ENCODE peak calls at places on chromosome 19, in seven cellular contexts. L is brain microvascular endothelial cell; K is fibroblast of lung; S is GM20000; J is IMR-90; B is cardiac fibroblast; P is stimulated activated CD4-positive, alpha-beta T cell treated with anti-CD3 and anti-CD28 coated beads, Interleukin-2, amount 100 ng/mL, for 48 hours. D is an unnamed sample.

GRCh38 chr19:3433805-3434540 is 46.4 kb downstream of the SMIM24 start:
- DNase-seq in L (no peak), K (no peak), S (no peak), J (no peak), B (no peak), P (no peak), D (no peak)

GRCh38 chr19:45593520-45593919 is 8.5 kb downstream of the GPR4 start:
- DNase-seq in L (no peak), K (no peak), S (peak; percentile 8), J (no peak), B (no peak), P (no peak), D (no peak)

GRCh38 chr19:2887391-2887914 is 13.3 kb upstream of the ZNF57 start:
- DNase-seq in L (peak; percentile 29), K (peak; percentile 47), S (peak; percentile 75), J (peak; percentile 61), B (peak; percentile 82), P (no peak), D (peak; percentile 85)

GRCh38 chr19:41554902-41555301 is 21.1 kb upstream of the CEACAM21 start:
- DNase-seq in L (no peak), K (no peak), S (no peak), J (no peak), B (no peak), P (no peak), D (peak; percentile 54)

GRCh38 chr19:47351545-47351944 is 2.4 kb downstream of the DHX34 start:
- DNase-seq in L (peak; percentile 41), K (peak; percentile 43), S (peak; percentile 47), J (peak; percentile 27), B (peak; percentile 46), P (no peak), D (peak; percentile 40)

GRCh38 chr19:18262917-18263316 is 11.3 kb downstream of the IQCN start:
- DNase-seq in L (peak; percentile 28), K (no peak), S (no peak), J (no peak), B (no peak), P (no peak), D (no peak)

GRCh38 chr19:1291761-1292418 is 6.2 kb downstream of the EFNA2 start:
- DNase-seq in L (no peak), K (no peak), S (peak; percentile 85), J (no peak), B (no peak), P (no peak), D (no peak)

GRCh38 chr19:35991731-35992450 is 3.1 kb upstream of the SDHAF1 start:
- DNase-seq in L (no peak), K (peak; percentile 27), S (no peak), J (no peak), B (peak; percentile 33), P (no peak), D (no peak)

GRCh38 chr19:9046694-9047093 is 36.5 kb upstream of the MUC16 start:
- DNase-seq in L (no peak), K (no peak), S (no peak), J (no peak), B (no peak), P (no peak), D (no peak)

GRCh38 chr19:1254530-1255185 is 6.3 kb downstream of the MIDN start:
- DNase-seq in L (no peak), K (no peak), S (no peak), J (no peak), B (no peak), P (no peak), D (no peak)

GRCh38 chr19:55614711-55615552 is 9.4 kb downstream of the ZNF784 start:
- DNase-seq in L (no peak), K (no peak), S (no peak), J (no peak), B (no peak), P (no peak), D (no peak)

GRCh38 chr19:32406161-32407003 is 812 bp downstream of the DPY19L3 start:
- DNase-seq in L (no peak), K (no peak), S (no peak), J (no peak), B (no peak), P (no peak), D (peak; percentile 23)

GRCh38 chr19:33125929-33126388 is 6.0 kb upstream of the WDR88 start:
- DNase-seq in L (peak; percentile 31), K (peak; percentile 53), S (peak; percentile 84), J (peak; percentile 69), B (peak; percentile 78), P (peak; percentile 37), D (peak; percentile 73)

GRCh38 chr19:3368848-3369336 is 2.5 kb downstream of the NFIC start:
- DNase-seq in L (no peak), K (peak; percentile 51), S (no peak), J (peak; percentile 44), B (peak; percentile 59), P (no peak), D (no peak)

GRCh38 chr19:41951686-41952172 is 7.4 kb downstream of the RABAC1 start:
- DNase-seq in L (peak; percentile 46), K (peak; percentile 47), S (peak; percentile 85), J (peak; percentile 65), B (peak; percentile 72), P (peak; percentile 98), D (peak; percentile 56)

GRCh38 chr19:3699741-3700241 is 477 bp downstream of the PIP5K1C start:
- DNase-seq in L (no peak), K (no peak), S (peak; percentile 58), J (no peak), B (no peak), P (no peak), D (no peak)

GRCh38 chr19:54411033-54411432 is 4.2 kb upstream of the TTYH1 start:
- DNase-seq in L (no peak), K (no peak), S (no peak), J (no peak), B (no peak), P (no peak), D (no peak)

GRCh38 chr19:8302357-8302691 is 5.8 kb downstream of the CD320 start:
- DNase-seq in L (no peak), K (no peak), S (no peak), J (no peak), B (no peak), P (no peak), D (no peak)

GRCh38 chr19:3184847-3185481 is 766 bp upstream of the NCLN start:
- DNase-seq in L (peak; percentile 75), K (no peak), S (peak; percentile 64), J (no peak), B (peak; percentile 75), P (peak; percentile 51), D (no peak)

GRCh38 chr19:6109947-6110346 is 353 bp downstream of the RFX2 start:
- DNase-seq in L (no peak), K (no peak), S (no peak), J (no peak), B (no peak), P (no peak), D (no peak)

GRCh38 chr19:2550431-2551171 is 74.7 kb downstream of the GADD45B start:
- DNase-seq in L (no peak), K (no peak), S (no peak), J (no peak), B (no peak), P (no peak), D (no peak)

GRCh38 chr19:14580623-14581237 is 2.2 kb upstream of the CLEC17A start:
- DNase-seq in L (no peak), K (no peak), S (peak; percentile 45), J (no peak), B (no peak), P (no peak), D (no peak)

GRCh38 chr19:42467437-42467760 is 24.7 kb upstream of the CXCL17 start:
- DNase-seq in L (no peak), K (no peak), S (no peak), J (no peak), B (no peak), P (no peak), D (no peak)

GRCh38 chr19:41876847-41877489 is at the start of gene CD79A:
- DNase-seq in L (no peak), K (no peak), S (peak; percentile 82), J (no peak), B (no peak), P (no peak), D (no peak)

GRCh38 chr19:610801-611505 is 21.3 kb downstream of the HCN2 start:
- DNase-seq in L (peak; percentile 92), K (peak; percentile 89), S (peak; percentile 87), J (peak; percentile 76), B (peak; percentile 77), P (peak; percentile 43), D (no peak)

GRCh38 chr19:30784850-30785459 is 412.8 kb downstream of the ZNF536 start:
- DNase-seq in L (peak; percentile 12), K (no peak), S (peak; percentile 32), J (peak; percentile 26), B (peak; percentile 31), P (peak; percentile 65), D (no peak)

GRCh38 chr19:10270180-10270615 is 722 bp upstream of the ICAM1 start:
- DNase-seq in L (no peak), K (no peak), S (peak; percentile 72), J (no peak), B (no peak), P (peak; percentile 67), D (no peak)

GRCh38 chr19:10260141-10260584 is 8.1 kb downstream of the MRPL4 start:
- DNase-seq in L (no peak), K (peak; percentile 62), S (no peak), J (no peak), B (no peak), P (peak; percentile 62), D (no peak)

GRCh38 chr19:38735257-38735686 is 9.0 kb downstream of the CAPN12 start:
- DNase-seq in L (no peak), K (no peak), S (peak; percentile 74), J (no peak), B (no peak), P (no peak), D (no peak)

GRCh38 chr19:16397791-16398529 is 73.3 kb downstream of the KLF2 start:
- DNase-seq in L (no peak), K (peak; percentile 63), S (no peak), J (no peak), B (peak; percentile 52), P (no peak), D (peak; percentile 59)

GRCh38 chr19:32436692-32437091 is 31.1 kb downstream of the DPY19L3 start:
- DNase-seq in L (no peak), K (no peak), S (no peak), J (no peak), B (no peak), P (no peak), D (no peak)

GRCh38 chr19:45506246-45506990 is 861 bp upstream of the VASP start:
- DNase-seq in L (peak; percentile 92), K (peak; percentile 91), S (peak; percentile 94), J (peak; percentile 88), B (peak; percentile 89), P (peak; percentile 99), D (peak; percentile 88)

GRCh38 chr19:8445488-8446001 is 770 bp downstream of the HNRNPM start:
- DNase-seq in L (no peak), K (peak; percentile 43), S (peak; percentile 47), J (no peak), B (peak; percentile 45), P (peak; percentile 42), D (peak; percentile 54)

GRCh38 chr19:46402725-46403124 is 10.6 kb downstream of the CCDC8 start:
- DNase-seq in L (no peak), K (no peak), S (no peak), J (no peak), B (no peak), P (no peak), D (no peak)

GRCh38 chr19:29858000-29858596 is 46.3 kb downstream of the CCNE1 start:
- DNase-seq in L (no peak), K (no peak), S (peak; percentile 64), J (no peak), B (no peak), P (no peak), D (no peak)

D was measured in endothelial cell of umbilical vein.